ENCODE peak calls at places on chromosome 1, in seven cellular contexts. B is IMR-90, D is stomach, V is tibial artery, I is hepatocyte, K is lung, N is colonic mucosa. S is an unnamed sample.

GRCh38 chr1:27152829-27153548 is 1.9 kb downstream of the SLC9A1 start:
- DNase-seq in B (no peak), D (no peak), V (no peak), I (no peak), K (no peak), N (no peak), S (no peak)

GRCh38 chr1:19439464-19440171 is 45.7 kb downstream of the CAPZB start:
- DNase-seq in B (no peak), D (no peak), V (peak), I (no peak), K (no peak), N (no peak), S (peak)

GRCh38 chr1:84877592-84877991 is 15.4 kb downstream of the LPAR3 start:
- DNase-seq in B (peak), D (no peak), V (no peak), I (no peak), K (no peak), N (no peak), S (no peak)

GRCh38 chr1:234967121-234967520 is 161.5 kb downstream of the TOMM20 start:
- DNase-seq in B (no peak), D (no peak), V (no peak), I (peak), K (no peak), N (no peak), S (no peak)

GRCh38 chr1:37846634-37847339 is 12.6 kb downstream of the MTF1 start:
- DNase-seq in B (no peak), D (no peak), V (no peak), I (no peak), K (no peak), N (peak), S (no peak)

GRCh38 chr1:30852026-30852425 is 56.5 kb downstream of the SDC3 start:
- DNase-seq in B (peak), D (peak), V (peak), I (peak), K (peak), N (peak), S (peak)

GRCh38 chr1:182235952-182236650 is 155.5 kb downstream of the GLUL start:
- DNase-seq in B (peak), D (no peak), V (no peak), I (peak), K (peak), N (peak), S (peak)

GRCh38 chr1:206878456-206878855 is 13.0 kb downstream of the IL20 start:
- DNase-seq in B (no peak), D (no peak), V (no peak), I (no peak), K (no peak), N (no peak), S (no peak)

GRCh38 chr1:245098924-245099323 is 55.9 kb upstream of the KIF26B start:
- DNase-seq in B (no peak), D (no peak), V (no peak), I (no peak), K (no peak), N (no peak), S (no peak)

GRCh38 chr1:97451944-97452343 is 468.9 kb downstream of the DPYD start:
- DNase-seq in B (no peak), D (no peak), V (no peak), I (no peak), K (no peak), N (no peak), S (no peak)

GRCh38 chr1:246511203-246511602 is 4.1 kb upstream of the SMYD3 start:
- DNase-seq in B (no peak), D (no peak), V (no peak), I (no peak), K (no peak), N (no peak), S (no peak)

GRCh38 chr1:115717541-115717940 is 51.0 kb downstream of the CASQ2 start:
- DNase-seq in B (peak), D (peak), V (no peak), I (peak), K (peak), N (peak), S (no peak)

GRCh38 chr1:173333581-173333980 is 126.5 kb upstream of the TNFSF4 start:
- DNase-seq in B (peak), D (no peak), V (no peak), I (no peak), K (no peak), N (no peak), S (no peak)

DNA sequence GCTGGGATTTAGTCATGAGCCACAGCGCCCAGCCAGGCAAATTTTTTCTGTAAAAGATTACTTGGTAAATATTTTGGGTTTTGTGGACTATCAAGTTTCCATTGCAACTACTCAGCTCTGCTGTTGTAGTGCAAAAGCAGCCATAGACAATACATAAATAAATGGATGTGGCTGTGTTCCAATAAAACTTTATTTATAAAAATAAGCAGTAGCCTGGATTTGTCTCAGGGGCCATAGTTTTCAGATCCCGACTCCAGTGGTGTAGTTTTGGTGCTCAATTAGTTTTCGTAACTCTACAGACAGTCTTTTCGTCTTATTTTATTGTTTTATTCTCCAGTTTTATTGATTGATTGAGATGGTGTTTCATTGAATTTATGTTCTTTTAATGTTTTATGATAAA is 80.1 kb upstream of the IVNS1ABP start:
- DNase-seq in B (no peak), D (no peak), V (no peak), I (no peak), K (no peak), N (no peak), S (no peak)
- H3K4me3 ChIP-seq in B (no peak), D (no peak), V (no peak), I (no peak), K (no peak), N (no peak), S (no peak)

DNA sequence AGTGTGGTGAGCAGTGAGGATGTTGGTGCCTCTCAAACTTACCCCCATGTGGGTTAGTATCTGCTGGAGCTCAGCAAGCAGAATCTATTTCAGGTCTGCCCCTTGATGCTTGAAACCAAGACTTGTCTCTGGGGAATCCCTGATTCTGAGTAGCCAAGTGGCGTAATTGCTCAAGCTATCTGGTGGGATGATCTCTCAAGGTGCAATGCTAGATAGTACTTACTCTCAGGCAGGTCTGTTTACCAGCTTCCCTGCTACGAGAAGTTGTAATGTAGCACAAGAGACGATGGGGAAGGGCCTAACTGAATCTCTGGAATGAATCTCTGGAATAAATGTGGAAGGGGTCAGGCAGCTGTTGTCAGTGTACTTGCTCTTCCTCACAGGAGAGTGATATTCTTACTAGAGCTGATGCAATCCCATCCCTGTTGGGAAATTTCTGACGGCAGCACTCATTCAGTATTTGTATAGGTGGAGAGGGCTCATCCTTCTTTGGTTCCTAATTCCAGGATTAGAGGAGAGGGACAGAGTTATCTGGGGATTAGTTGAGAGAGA is 65.4 kb downstream of the MACF1 start:
- DNase-seq in B (peak), D (no peak), V (no peak), I (peak), K (no peak), N (no peak), S (no peak)
- H3K27ac ChIP-seq in B (peak), D (peak), V (peak), I (peak), K (no peak), N (peak), S (no peak)

DNA sequence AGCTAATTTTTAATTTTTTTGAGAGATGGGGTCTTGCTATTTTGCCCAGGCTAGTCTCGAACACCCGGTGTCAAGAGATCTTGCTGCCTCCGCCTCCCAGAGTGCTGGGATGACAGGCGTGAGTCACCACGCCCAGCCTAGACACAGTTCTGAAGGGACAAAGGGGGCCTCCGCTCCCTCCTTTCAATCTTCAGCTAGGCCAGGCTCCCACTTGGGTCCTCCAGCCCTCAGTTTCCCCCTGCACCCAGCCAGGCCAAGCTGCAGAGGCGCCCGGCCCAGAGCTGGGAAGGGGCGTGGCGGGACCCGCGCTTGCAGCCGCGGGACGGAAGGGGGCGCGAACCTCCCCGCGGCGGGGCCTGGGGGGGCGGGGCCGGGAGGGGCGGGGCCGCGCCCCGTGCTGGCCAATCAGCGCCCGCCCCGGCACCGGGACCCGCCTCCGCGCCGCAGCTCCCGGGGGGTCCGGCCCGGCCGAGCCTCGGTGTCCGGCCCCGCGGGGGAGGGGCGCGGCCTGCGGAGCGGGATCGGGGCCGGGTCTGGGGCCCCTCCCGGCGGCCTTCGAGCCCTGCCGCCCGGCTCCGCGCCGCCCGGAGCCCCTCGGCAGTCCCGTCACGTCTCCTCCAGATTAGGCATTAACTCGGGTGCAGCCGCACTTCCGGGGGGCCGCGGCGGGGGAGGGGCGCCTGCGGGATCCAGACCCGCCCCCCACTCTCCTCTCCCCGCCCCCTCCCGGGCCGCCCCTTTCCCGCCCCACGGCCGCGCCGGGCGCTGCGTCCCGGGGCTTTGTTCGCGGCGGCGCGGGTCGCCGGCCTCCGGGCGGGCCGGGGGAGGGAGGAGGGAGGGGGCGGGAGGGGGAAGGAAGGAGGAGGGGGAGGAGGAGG is 559 bp upstream of the AGRN start:
- DNase-seq in B (peak), D (peak), V (peak), I (peak), K (peak), N (peak), S (peak)
- H3K4me3 ChIP-seq in B (peak), D (peak), V (peak), I (peak), K (peak), N (peak), S (peak)

GRCh38 chr1:89539135-89539534 is 14.5 kb downstream of the LRRC8B start:
- DNase-seq in B (no peak), D (no peak), V (no peak), I (no peak), K (no peak), N (no peak), S (no peak)

GRCh38 chr1:89540406-89540970 is 15.9 kb downstream of the LRRC8B start:
- DNase-seq in B (no peak), D (no peak), V (no peak), I (no peak), K (no peak), N (no peak), S (no peak)

GRCh38 chr1:89535537-89535936 is 10.9 kb downstream of the LRRC8B start:
- DNase-seq in B (no peak), D (no peak), V (no peak), I (no peak), K (no peak), N (no peak), S (no peak)

GRCh38 chr1:89538361-89538760 is 13.7 kb downstream of the LRRC8B start:
- DNase-seq in B (no peak), D (no peak), V (no peak), I (no peak), K (no peak), N (no peak), S (no peak)

GRCh38 chr1:89536555-89537393 is 12.1 kb downstream of the LRRC8B start:
- DNase-seq in B (no peak), D (no peak), V (no peak), I (no peak), K (no peak), N (no peak), S (no peak)
- H3K27ac ChIP-seq in B (no peak), D (no peak), V (no peak), I (no peak), K (no peak), N (no peak), S (no peak)

GRCh38 chr1:237035759-237036158 is 6.2 kb upstream of the RYR2 start:
- DNase-seq in B (no peak), D (no peak), V (no peak), I (no peak), K (no peak), N (no peak), S (no peak)

GRCh38 chr1:237032029-237032428 is 10.0 kb upstream of the RYR2 start:
- DNase-seq in B (no peak), D (no peak), V (peak), I (peak), K (no peak), N (no peak), S (no peak)

GRCh38 chr1:237031480-237031879 is 10.5 kb upstream of the RYR2 start:
- DNase-seq in B (no peak), D (no peak), V (peak), I (no peak), K (no peak), N (no peak), S (no peak)

GRCh38 chr1:237033804-237034203 is 8.2 kb upstream of the RYR2 start:
- DNase-seq in B (no peak), D (no peak), V (no peak), I (no peak), K (no peak), N (no peak), S (no peak)

DNA sequence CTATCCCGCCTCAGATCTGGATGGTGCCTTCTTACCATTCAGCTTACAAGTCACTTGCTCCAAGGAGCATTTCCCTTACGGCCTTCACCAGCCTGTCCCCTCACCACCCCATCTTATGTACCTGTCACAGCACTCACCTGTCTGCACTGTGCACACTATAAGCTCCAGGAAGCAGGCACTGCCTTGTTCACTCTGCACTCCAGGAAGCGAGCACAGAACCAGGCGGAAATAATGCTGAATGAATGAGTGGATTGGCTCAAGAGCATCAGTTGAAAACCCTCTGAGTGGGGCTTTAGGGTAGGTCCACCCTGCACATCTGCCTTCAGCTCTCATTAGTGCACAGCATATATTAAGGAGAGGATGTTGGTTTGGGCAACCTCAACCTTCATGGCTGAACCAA is 8.9 kb upstream of the RYR2 start:
- DNase-seq in B (no peak), D (no peak), V (no peak), I (no peak), K (no peak), N (no peak), S (no peak)
- H3K4me3 ChIP-seq in B (no peak), D (no peak), V (no peak), I (no peak), K (no peak), N (no peak), S (no peak)